ENCODE peak calls at places on chromosomes 12 and 14, in eight cellular contexts. U, O, M, F, E, B, D and C are unnamed samples.

GRCh38 chr12:1773937-1774655 is 46.3 kb upstream of the LRTM2 start:
- DNase-seq in U (no peak), O (peak), M (peak), F (no peak), E (no peak), B (no peak), D (no peak), C (no peak)

GRCh38 chr12:14264316-14264715 is 101.2 kb upstream of the ATF7IP start:
- DNase-seq in U (no peak), O (peak), M (peak), F (no peak), E (no peak), B (no peak), D (no peak), C (no peak)

GRCh38 chr12:1837541-1838206 is 17.3 kb downstream of the LRTM2 start:
- DNase-seq in U (no peak), O (peak), M (peak), F (no peak), E (no peak), B (no peak), D (no peak), C (no peak)

GRCh38 chr12:76664731-76665130 is 99.2 kb upstream of the ZDHHC17 start:
- DNase-seq in U (no peak), O (no peak), M (no peak), F (no peak), E (no peak), B (no peak), D (no peak), C (no peak)

GRCh38 chr12:94112116-94112515 is 36.3 kb upstream of the PLXNC1 start:
- DNase-seq in U (no peak), O (no peak), M (no peak), F (no peak), E (no peak), B (no peak), D (no peak), C (no peak)

GRCh38 chr14:69615471-69616407 is 4.3 kb downstream of the SUSD6 start:
- DNase-seq in U (no peak), O (peak), M (peak), F (peak), E (no peak), B (no peak), D (peak), C (no peak)

GRCh38 chr14:37197421-37198272 is at the start of gene MIPOL1:
- DNase-seq in U (peak), O (peak), M (peak), F (peak), E (peak), B (peak), D (peak), C (peak)

GRCh38 chr12:67721216-67721615 is 72.7 kb downstream of the DYRK2 start:
- DNase-seq in U (no peak), O (no peak), M (peak), F (no peak), E (no peak), B (no peak), D (no peak), C (no peak)

GRCh38 chr12:78403681-78404080 is 460.9 kb upstream of the SYT1 start:
- DNase-seq in U (no peak), O (peak), M (peak), F (no peak), E (no peak), B (no peak), D (no peak), C (no peak)

GRCh38 chr12:117792471-117792870 is 176.3 kb downstream of the KSR2 start:
- DNase-seq in U (no peak), O (no peak), M (peak), F (no peak), E (no peak), B (no peak), D (peak), C (no peak)

GRCh38 chr12:45434094-45434493 is 218.2 kb downstream of the ANO6 start:
- DNase-seq in U (no peak), O (no peak), M (no peak), F (no peak), E (no peak), B (no peak), D (no peak), C (no peak)

GRCh38 chr12:43835656-43836454 is at the start of gene TMEM117:
- DNase-seq in U (peak), O (peak), M (peak), F (peak), E (no peak), B (peak), D (peak), C (peak)

GRCh38 chr12:127012109-127012508 is 1254.9 kb upstream of the TMEM132C start:
- DNase-seq in U (no peak), O (no peak), M (no peak), F (no peak), E (no peak), B (no peak), D (no peak), C (no peak)

GRCh38 chr12:51923506-51924365 is 16.4 kb downstream of the ACVRL1 start:
- DNase-seq in U (peak), O (no peak), M (no peak), F (peak), E (peak), B (peak), D (peak), C (peak)

GRCh38 chr12:120849765-120850164 is 54.4 kb downstream of the SPPL3 start:
- DNase-seq in U (no peak), O (peak), M (peak), F (no peak), E (no peak), B (no peak), D (no peak), C (no peak)

GRCh38 chr12:70646850-70647249 is 9.6 kb upstream of the PTPRB start:
- DNase-seq in U (no peak), O (peak), M (peak), F (no peak), E (no peak), B (no peak), D (no peak), C (no peak)

GRCh38 chr14:54782803-54783659 is 119.6 kb downstream of the GCH1 start:
- DNase-seq in U (no peak), O (peak), M (no peak), F (peak), E (no peak), B (peak), D (no peak), C (no peak)

GRCh38 chr12:73383584-73384229 is 1111.5 kb downstream of the TRHDE start:
- DNase-seq in U (no peak), O (no peak), M (no peak), F (no peak), E (no peak), B (no peak), D (no peak), C (no peak)

GRCh38 chr12:14885718-14886201 is at the start of gene MGP:
- DNase-seq in U (no peak), O (peak), M (peak), F (no peak), E (no peak), B (no peak), D (peak), C (no peak)

GRCh38 chr12:128727461-128727860 is 96.3 kb downstream of the SLC15A4 start:
- DNase-seq in U (no peak), O (no peak), M (peak), F (no peak), E (no peak), B (no peak), D (no peak), C (no peak)

GRCh38 chr14:63922696-63923421 is 70.1 kb downstream of the SYNE2 start:
- DNase-seq in U (no peak), O (peak), M (no peak), F (no peak), E (no peak), B (no peak), D (no peak), C (no peak)

GRCh38 chr12:100716949-100717732 is 77.4 kb upstream of the ANO4 start:
- DNase-seq in U (peak), O (peak), M (no peak), F (no peak), E (no peak), B (peak), D (no peak), C (peak)

GRCh38 chr12:64946132-64946829 is 121.8 kb downstream of the TBC1D30 start:
- DNase-seq in U (no peak), O (peak), M (peak), F (no peak), E (no peak), B (no peak), D (no peak), C (no peak)

GRCh38 chr14:103109789-103110415 is 13.4 kb upstream of the TNFAIP2 start:
- DNase-seq in U (no peak), O (peak), M (peak), F (no peak), E (no peak), B (no peak), D (peak), C (peak)

GRCh38 chr14:62213516-62213915 is 451.3 kb downstream of the SNAPC1 start:
- DNase-seq in U (peak), O (peak), M (no peak), F (no peak), E (no peak), B (no peak), D (no peak), C (no peak)

GRCh38 chr14:53146739-53147138 is 6.4 kb downstream of the DDHD1 start:
- DNase-seq in U (no peak), O (no peak), M (no peak), F (no peak), E (no peak), B (no peak), D (no peak), C (no peak)

GRCh38 chr14:77140343-77140936 is 1.2 kb downstream of the ZDHHC22 start:
- DNase-seq in U (peak), O (no peak), M (no peak), F (no peak), E (no peak), B (no peak), D (no peak), C (peak)

GRCh38 chr12:132238487-132239248 is 90.7 kb downstream of the GALNT9 start:
- DNase-seq in U (peak), O (peak), M (no peak), F (peak), E (no peak), B (no peak), D (no peak), C (peak)

GRCh38 chr12:31369712-31370521 is 44.0 kb upstream of the SINHCAF start:
- DNase-seq in U (peak), O (peak), M (no peak), F (no peak), E (no peak), B (peak), D (peak), C (no peak)

GRCh38 chr12:93857279-93857894 is 180.2 kb downstream of the CRADD start:
- DNase-seq in U (no peak), O (peak), M (peak), F (no peak), E (no peak), B (no peak), D (no peak), C (no peak)

GRCh38 chr14:96001866-96002510 is 37.2 kb upstream of the C14orf132 start:
- DNase-seq in U (no peak), O (no peak), M (peak), F (no peak), E (no peak), B (no peak), D (no peak), C (peak)

GRCh38 chr14:95562892-95563685 is 28.2 kb downstream of the GLRX5 start:
- DNase-seq in U (no peak), O (peak), M (peak), F (no peak), E (no peak), B (no peak), D (no peak), C (no peak)

GRCh38 chr14:89401783-89402182 is 15.2 kb downstream of the FOXN3 start:
- DNase-seq in U (no peak), O (no peak), M (no peak), F (no peak), E (no peak), B (no peak), D (no peak), C (no peak)

GRCh38 chr14:99753225-99754140 is 39.7 kb upstream of the EML1 start:
- DNase-seq in U (no peak), O (no peak), M (no peak), F (no peak), E (no peak), B (peak), D (no peak), C (no peak)

GRCh38 chr12:125069616-125070015 is 4.4 kb downstream of the AACS start:
- DNase-seq in U (no peak), O (no peak), M (no peak), F (no peak), E (no peak), B (no peak), D (no peak), C (no peak)

GRCh38 chr12:124856132-124856841 is 7.4 kb downstream of the SCARB1 start:
- DNase-seq in U (no peak), O (no peak), M (no peak), F (no peak), E (no peak), B (no peak), D (no peak), C (no peak)

GRCh38 chr14:36660736-36661505 is 739 bp upstream of the PAX9 start:
- DNase-seq in U (no peak), O (no peak), M (no peak), F (no peak), E (no peak), B (peak), D (no peak), C (no peak)

GRCh38 chr12:92108651-92109050 is 37.0 kb downstream of the BTG1 start:
- DNase-seq in U (peak), O (peak), M (no peak), F (no peak), E (no peak), B (no peak), D (no peak), C (no peak)